ENCODE peak calls at places on chromosomes 16 and 17, in seven cellular contexts. Q, D, O, H, T, A and G are unnamed samples.

GRCh38 chr16:73080931-73081330 is 33.0 kb upstream of the ZFHX3 start:
- DNase-seq in Q (no peak), D (no peak), O (no peak), H (no peak), T (no peak), A (no peak), G (no peak)

GRCh38 chr17:74987909-74988711 is 678 bp downstream of the CDR2L start:
- DNase-seq in Q (peak), D (peak), O (peak), H (peak), T (peak), A (no peak), G (peak)

GRCh38 chr17:70608193-70608592 is 438.9 kb downstream of the KCNJ2 start:
- DNase-seq in Q (no peak), D (peak), O (no peak), H (no peak), T (peak), A (no peak), G (no peak)

GRCh38 chr17:74407384-74407783 is 24.5 kb upstream of the GPRC5C start:
- DNase-seq in Q (no peak), D (no peak), O (no peak), H (no peak), T (no peak), A (no peak), G (no peak)

GRCh38 chr17:76493505-76494167 is 7.6 kb downstream of the RHBDF2 start:
- DNase-seq in Q (no peak), D (no peak), O (no peak), H (no peak), T (peak), A (no peak), G (no peak)

GRCh38 chr17:43983515-43984411 is 20.7 kb upstream of the NAGS start:
- DNase-seq in Q (no peak), D (no peak), O (no peak), H (no peak), T (peak), A (no peak), G (peak)

GRCh38 chr16:83903739-83904138 is 4.8 kb downstream of the MLYCD start:
- DNase-seq in Q (no peak), D (no peak), O (no peak), H (no peak), T (no peak), A (no peak), G (no peak)

GRCh38 chr16:55499951-55500350 is 8.9 kb upstream of the LPCAT2 start:
- DNase-seq in Q (peak), D (peak), O (peak), H (peak), T (peak), A (no peak), G (peak)

GRCh38 chr17:17305282-17305801 is 2.2 kb downstream of the NT5M start:
- DNase-seq in Q (no peak), D (no peak), O (no peak), H (peak), T (no peak), A (no peak), G (peak)

GRCh38 chr17:15233022-15233805 is 31.9 kb downstream of the PMP22 start:
- DNase-seq in Q (peak), D (peak), O (peak), H (peak), T (peak), A (no peak), G (peak)

GRCh38 chr16:64898159-64898558 is 223.7 kb downstream of the CDH11 start:
- DNase-seq in Q (no peak), D (no peak), O (no peak), H (no peak), T (no peak), A (no peak), G (no peak)

GRCh38 chr17:45341389-45342158 is 24.8 kb upstream of the MAP3K14 start:
- DNase-seq in Q (peak), D (peak), O (peak), H (peak), T (peak), A (no peak), G (peak)

GRCh38 chr16:5851583-5851982 is 754.0 kb upstream of the EEF2KMT start:
- DNase-seq in Q (peak), D (no peak), O (no peak), H (no peak), T (no peak), A (no peak), G (no peak)

GRCh38 chr16:86718118-86718517 is 139.8 kb downstream of the FOXL1 start:
- DNase-seq in Q (peak), D (no peak), O (no peak), H (peak), T (no peak), A (no peak), G (no peak)

GRCh38 chr16:54059319-54059718 is 227.3 kb downstream of the IRX3 start:
- DNase-seq in Q (no peak), D (no peak), O (no peak), H (no peak), T (no peak), A (no peak), G (no peak)

GRCh38 chr17:41505836-41506767 is 690 bp upstream of the KRT13 start:
- DNase-seq in Q (no peak), D (no peak), O (no peak), H (no peak), T (no peak), A (no peak), G (no peak)

GRCh38 chr17:31787857-31788570 is 71.0 kb downstream of the COPRS start:
- DNase-seq in Q (peak), D (peak), O (peak), H (peak), T (peak), A (no peak), G (no peak)

GRCh38 chr16:68049448-68049847 is 26.4 kb downstream of the DUS2 start:
- DNase-seq in Q (no peak), D (no peak), O (no peak), H (no peak), T (no peak), A (no peak), G (no peak)

GRCh38 chr16:75644240-75645012 is 3.0 kb downstream of the KARS1 start:
- DNase-seq in Q (peak), D (no peak), O (no peak), H (no peak), T (no peak), A (no peak), G (no peak)

GRCh38 chr16:85594621-85595298 is 18.4 kb upstream of the GSE1 start:
- DNase-seq in Q (no peak), D (no peak), O (no peak), H (no peak), T (no peak), A (no peak), G (no peak)

GRCh38 chr16:67441289-67441753 is 10.4 kb downstream of the HSD11B2 start:
- DNase-seq in Q (no peak), D (no peak), O (no peak), H (no peak), T (no peak), A (no peak), G (no peak)

GRCh38 chr16:70402916-70403659 is 35.8 kb downstream of the ST3GAL2 start:
- DNase-seq in Q (peak), D (peak), O (no peak), H (no peak), T (peak), A (no peak), G (no peak)

GRCh38 chr17:68431045-68431608 is 26.2 kb downstream of the WIPI1 start:
- DNase-seq in Q (no peak), D (no peak), O (no peak), H (no peak), T (no peak), A (no peak), G (no peak)

GRCh38 chr17:17783121-17783824 is 53.5 kb downstream of the SREBF1 start:
- DNase-seq in Q (peak), D (no peak), O (no peak), H (peak), T (peak), A (peak), G (peak)

GRCh38 chr17:49342575-49342936 is 19.5 kb downstream of the ZNF652 start:
- DNase-seq in Q (no peak), D (no peak), O (no peak), H (no peak), T (no peak), A (no peak), G (no peak)

GRCh38 chr17:77247048-77247541 is 106.3 kb downstream of the SEC14L1 start:
- DNase-seq in Q (peak), D (peak), O (peak), H (peak), T (peak), A (peak), G (peak)

GRCh38 chr17:81601525-81602120 is 35.3 kb downstream of the NPLOC4 start:
- DNase-seq in Q (peak), D (peak), O (peak), H (peak), T (peak), A (peak), G (peak)

GRCh38 chr16:86630471-86630870 is 52.1 kb downstream of the FOXL1 start:
- DNase-seq in Q (no peak), D (no peak), O (no peak), H (no peak), T (no peak), A (no peak), G (no peak)

GRCh38 chr17:18002171-18002570 is 29.5 kb downstream of the DRC3 start:
- DNase-seq in Q (no peak), D (peak), O (no peak), H (no peak), T (no peak), A (no peak), G (no peak)

GRCh38 chr16:87100306-87101058 is 216.7 kb downstream of the C16orf95 start:
- DNase-seq in Q (no peak), D (no peak), O (no peak), H (no peak), T (no peak), A (no peak), G (no peak)

GRCh38 chr16:52496051-52496876 is 50.7 kb downstream of the TOX3 start:
- DNase-seq in Q (no peak), D (no peak), O (no peak), H (no peak), T (no peak), A (no peak), G (no peak)

GRCh38 chr17:57984226-57984890 is 3.7 kb downstream of the VEZF1 start:
- DNase-seq in Q (no peak), D (no peak), O (no peak), H (no peak), T (no peak), A (no peak), G (no peak)

GRCh38 chr16:75591001-75591852 is 25.0 kb downstream of the GABARAPL2 start:
- DNase-seq in Q (no peak), D (no peak), O (no peak), H (peak), T (no peak), A (no peak), G (no peak)

GRCh38 chr16:74660383-74660782 is 6.3 kb downstream of the RFWD3 start:
- DNase-seq in Q (peak), D (no peak), O (no peak), H (no peak), T (no peak), A (no peak), G (no peak)

GRCh38 chr16:47047804-47048203 is 74.3 kb upstream of the DNAJA2 start:
- DNase-seq in Q (no peak), D (no peak), O (no peak), H (no peak), T (no peak), A (no peak), G (no peak)

GRCh38 chr17:19647697-19648474 is 665 bp upstream of the ALDH3A2 start:
- DNase-seq in Q (peak), D (peak), O (no peak), H (peak), T (peak), A (peak), G (no peak)

GRCh38 chr16:82317411-82318168 is 147.6 kb upstream of the MPHOSPH6 start:
- DNase-seq in Q (no peak), D (no peak), O (no peak), H (no peak), T (no peak), A (no peak), G (no peak)

GRCh38 chr17:78383725-78384471 is 5.4 kb downstream of the PGS1 start:
- DNase-seq in Q (peak), D (peak), O (peak), H (peak), T (peak), A (no peak), G (no peak)

GRCh38 chr17:17300624-17301568 is 2.3 kb upstream of the NT5M start:
- DNase-seq in Q (peak), D (peak), O (no peak), H (peak), T (peak), A (no peak), G (no peak)

GRCh38 chr17:17824119-17824779 is 12.5 kb downstream of the SREBF1 start:
- DNase-seq in Q (no peak), D (no peak), O (no peak), H (no peak), T (no peak), A (no peak), G (no peak)